ENCODE peak calls at places on chromosomes 11 and 22, in four cellular contexts. X, J, L and U are unnamed samples.

GRCh38 chr11:126646701-126647209 is 291.3 kb downstream of the ST3GAL4 start:
- DNase-seq in X (no peak), J (no peak), L (no peak), U (no peak)

GRCh38 chr22:42700901-42701300 is 19.8 kb downstream of the A4GALT start:
- DNase-seq in X (no peak), J (no peak), L (no peak), U (no peak)

GRCh38 chr11:2777396-2777795 is 77.6 kb upstream of the KCNQ1OT1 start:
- DNase-seq in X (no peak), J (no peak), L (peak), U (no peak)

GRCh38 chr11:126354631-126355323 is 709 bp upstream of the ST3GAL4 start:
- DNase-seq in X (no peak), J (no peak), L (no peak), U (no peak)

GRCh38 chr11:64916040-64916847 is 765 bp downstream of the ATG2A start:
- DNase-seq in X (no peak), J (peak), L (peak), U (no peak)

GRCh38 chr11:111944139-111944538 is 7.0 kb downstream of the DIXDC1 start:
- DNase-seq in X (no peak), J (no peak), L (no peak), U (no peak)

GRCh38 chr22:41256254-41256897 is 15.6 kb upstream of the CHADL start:
- DNase-seq in X (no peak), J (no peak), L (no peak), U (no peak)

GRCh38 chr11:132858203-132858602 is 674.1 kb downstream of the OPCML start:
- DNase-seq in X (no peak), J (no peak), L (no peak), U (no peak)

GRCh38 chr11:16606784-16607674 is 131.4 kb upstream of the C11orf58 start:
- DNase-seq in X (peak), J (no peak), L (peak), U (no peak)

GRCh38 chr11:133835258-133836075 is 9.8 kb downstream of the SPATA19 start:
- DNase-seq in X (peak), J (peak), L (peak), U (peak)

GRCh38 chr22:50125029-50125428 is 35.2 kb downstream of the MOV10L1 start:
- DNase-seq in X (no peak), J (no peak), L (no peak), U (no peak)

GRCh38 chr11:105861225-105861624 is 160.8 kb downstream of the MSANTD4 start:
- DNase-seq in X (peak), J (no peak), L (no peak), U (no peak)

GRCh38 chr22:19942886-19943664 is 1.5 kb upstream of the TXNRD2 start:
- DNase-seq in X (no peak), J (no peak), L (no peak), U (no peak)

GRCh38 chr11:44564653-44565007 is 833 bp upstream of the CD82 start:
- DNase-seq in X (peak), J (no peak), L (peak), U (no peak)

GRCh38 chr11:33893711-33894401 is 2.0 kb upstream of the LMO2 start:
- DNase-seq in X (no peak), J (peak), L (no peak), U (peak)